ENCODE peak calls at places on chromosomes 5 and 9, in four cellular contexts. V is GM10248, A is glutamatergic neuron, W is AG04450. L is an unnamed sample.

GRCh38 chr9:642014-642413 is 199.5 kb upstream of the DMRT1 start:
- DNase-seq in W (no peak), V (no peak), A (no peak), L (no peak)

GRCh38 chr9:7489018-7489417 is 310.6 kb downstream of the DMAC1 start:
- DNase-seq in A (no peak), W (no peak), V (no peak), L (no peak)

GRCh38 chr5:73693573-73694061 is 67.6 kb downstream of the ARHGEF28 start:
- DNase-seq in W (peak), V (no peak), A (no peak), L (peak)

GRCh38 chr9:27059406-27059805 is 49.6 kb upstream of the TEK start:
- DNase-seq in W (no peak), A (no peak), V (no peak), L (no peak)

GRCh38 chr5:131109540-131110255 is 55.4 kb downstream of the HINT1 start:
- DNase-seq in A (no peak), W (no peak), V (peak), L (peak)

GRCh38 chr5:74412064-74412463 is 228.5 kb downstream of the ENC1 start:
- DNase-seq in A (peak), W (no peak), V (no peak), L (no peak)

GRCh38 chr5:177310757-177311173 is 933 bp downstream of the MXD3 start:
- DNase-seq in W (no peak), A (no peak), V (no peak), L (no peak)

GRCh38 chr5:72427016-72427415 is 80.2 kb downstream of the ZNF366 start:
- DNase-seq in W (no peak), A (no peak), V (no peak), L (no peak)

GRCh38 chr5:160021818-160022446 is 13.0 kb downstream of the TTC1 start:
- DNase-seq in W (peak), V (peak), A (peak), L (peak)

GRCh38 chr5:154970759-154971158 is 29.9 kb downstream of the MRPL22 start:
- DNase-seq in A (no peak), W (no peak), V (no peak), L (no peak)

GRCh38 chr5:149550267-149550582 is 1.0 kb downstream of the CSNK1A1 start:
- DNase-seq in A (no peak), W (no peak), V (no peak), L (no peak)

GRCh38 chr5:25540628-25541027 is 895.9 kb upstream of the CDH10 start:
- DNase-seq in A (no peak), V (no peak), W (no peak), L (no peak)

GRCh38 chr9:116149844-116150243 is 3.7 kb upstream of the PAPPA start:
- DNase-seq in A (peak), V (peak), W (no peak), L (peak)
- TF ChIP-seq CTCF in A (peak), V (peak), W (peak), L (peak)

GRCh38 chr9:82722051-82722450 is 340.9 kb downstream of the RASEF start:
- DNase-seq in V (no peak), A (no peak), W (no peak), L (no peak)
- TF ChIP-seq CTCF in V (no peak), A (no peak), W (no peak), L (no peak)

DNA sequence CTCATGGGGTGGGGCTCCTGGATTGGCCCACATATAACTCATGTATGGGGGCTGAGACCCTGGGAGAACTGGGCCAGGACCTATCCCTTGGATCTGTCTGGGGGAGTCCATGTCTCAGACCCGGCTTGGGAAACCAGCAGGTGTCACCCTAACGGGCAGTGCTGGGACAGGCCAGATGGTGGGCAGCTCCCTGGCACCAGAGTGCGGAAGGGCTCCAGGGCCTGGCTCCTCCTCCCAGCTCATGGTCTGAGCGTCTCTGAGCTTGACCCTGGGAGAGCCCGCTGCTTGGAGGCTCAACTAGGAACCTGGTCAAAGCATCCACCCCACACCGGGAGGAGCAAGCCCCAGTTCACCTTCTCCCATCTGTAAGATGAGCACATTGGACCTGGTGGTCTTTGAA is 15.5 kb upstream of the NCS1 start:
- DNase-seq in V (no peak), A (no peak), W (no peak), L (no peak)
- TF ChIP-seq CTCF in V (no peak), A (no peak), W (no peak), L (no peak)

GRCh38 chr5:168683247-168683926 is 104.2 kb upstream of the PANK3 start:
- DNase-seq in W (no peak), A (no peak), V (no peak), L (no peak)

GRCh38 chr5:168679515-168679920 is 100.3 kb upstream of the PANK3 start:
- DNase-seq in V (peak), A (peak), W (peak), L (peak)

GRCh38 chr5:168681556-168682183 is 102.5 kb upstream of the PANK3 start:
- DNase-seq in W (no peak), A (no peak), V (no peak), L (no peak)

GRCh38 chr5:168683927-168684295 is 104.7 kb upstream of the PANK3 start:
- DNase-seq in W (no peak), V (no peak), A (no peak), L (no peak)

DNA sequence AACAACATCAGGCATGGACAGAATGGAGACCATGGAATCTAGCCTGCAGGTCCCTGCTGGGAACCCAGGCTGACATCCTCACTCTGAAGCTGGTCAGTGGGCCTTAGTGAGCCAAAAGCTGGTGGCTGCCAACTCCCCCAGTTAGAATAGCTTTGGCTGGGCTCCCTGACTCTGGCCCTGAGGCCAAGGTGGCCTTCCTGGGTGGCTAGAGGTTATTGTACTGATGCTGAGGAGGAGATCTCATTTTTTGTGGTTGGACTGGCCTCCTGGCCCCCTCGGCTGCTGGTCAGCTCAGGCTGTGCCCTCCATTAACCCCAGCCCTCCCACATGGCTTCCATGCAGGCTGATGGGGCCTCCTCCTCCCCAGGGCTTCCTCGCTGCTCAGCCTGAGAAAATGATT is 101.2 kb upstream of the PANK3 start:
- DNase-seq in A (no peak), W (no peak), V (no peak), L (no peak)
- TF ChIP-seq CTCF in A (no peak), W (no peak), V (no peak), L (no peak)

GRCh38 chr9:129069128-129069824 is 11.6 kb upstream of the DOLPP1 start:
- DNase-seq in W (no peak), V (peak), A (no peak), L (peak)
- TF ChIP-seq CTCF in W (no peak), V (no peak), A (no peak), L (no peak)

GRCh38 chr5:43115968-43116367 is 4.7 kb upstream of the ZNF131 start:
- DNase-seq in W (no peak), A (no peak), V (no peak), L (no peak)

GRCh38 chr5:43106290-43106638 is 14.4 kb upstream of the ZNF131 start:
- DNase-seq in W (no peak), V (no peak), A (no peak), L (no peak)

GRCh38 chr5:43113546-43113945 is 7.2 kb upstream of the ZNF131 start:
- DNase-seq in A (no peak), V (no peak), W (no peak), L (no peak)

GRCh38 chr5:43105369-43106289 is 15.1 kb upstream of the ZNF131 start:
- DNase-seq in W (peak), V (peak), A (peak), L (peak)

DNA sequence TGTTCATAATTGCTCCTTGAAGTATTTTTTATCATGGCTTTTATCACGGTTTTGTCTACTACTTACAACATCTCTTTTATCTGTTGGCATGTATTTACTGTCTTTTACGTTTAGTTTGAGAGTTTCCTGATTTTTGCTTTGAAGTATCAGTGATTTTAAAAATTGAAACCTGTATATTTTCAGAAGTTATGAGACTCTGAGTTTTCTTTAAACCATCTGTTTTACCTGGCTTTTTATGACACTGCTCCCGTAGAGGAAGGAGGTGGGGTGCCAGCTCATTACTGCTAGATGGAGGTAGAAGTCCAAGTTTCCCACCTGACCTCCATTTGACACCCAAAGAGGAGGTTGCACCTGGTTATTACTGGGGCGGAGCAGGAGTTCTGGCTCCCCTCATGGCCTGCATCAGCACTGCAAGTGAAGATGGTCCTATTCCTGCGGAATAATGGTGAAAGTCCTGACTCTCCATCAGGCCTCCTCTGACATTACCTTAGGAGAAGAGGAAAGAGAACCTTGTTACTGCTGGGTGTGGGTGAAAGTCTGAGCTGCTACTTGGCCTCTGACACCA is 10.0 kb upstream of the ZNF131 start:
- DNase-seq in W (no peak), A (peak), V (no peak), L (no peak)
- TF ChIP-seq CTCF in W (peak), A (peak), V (no peak), L (peak)

GRCh38 chr5:43753069-43753468 is 150.1 kb downstream of the NNT start:
- DNase-seq in V (no peak), W (no peak), A (no peak), L (no peak)
- TF ChIP-seq CTCF in V (no peak), W (no peak), A (no peak), L (peak)

DNA sequence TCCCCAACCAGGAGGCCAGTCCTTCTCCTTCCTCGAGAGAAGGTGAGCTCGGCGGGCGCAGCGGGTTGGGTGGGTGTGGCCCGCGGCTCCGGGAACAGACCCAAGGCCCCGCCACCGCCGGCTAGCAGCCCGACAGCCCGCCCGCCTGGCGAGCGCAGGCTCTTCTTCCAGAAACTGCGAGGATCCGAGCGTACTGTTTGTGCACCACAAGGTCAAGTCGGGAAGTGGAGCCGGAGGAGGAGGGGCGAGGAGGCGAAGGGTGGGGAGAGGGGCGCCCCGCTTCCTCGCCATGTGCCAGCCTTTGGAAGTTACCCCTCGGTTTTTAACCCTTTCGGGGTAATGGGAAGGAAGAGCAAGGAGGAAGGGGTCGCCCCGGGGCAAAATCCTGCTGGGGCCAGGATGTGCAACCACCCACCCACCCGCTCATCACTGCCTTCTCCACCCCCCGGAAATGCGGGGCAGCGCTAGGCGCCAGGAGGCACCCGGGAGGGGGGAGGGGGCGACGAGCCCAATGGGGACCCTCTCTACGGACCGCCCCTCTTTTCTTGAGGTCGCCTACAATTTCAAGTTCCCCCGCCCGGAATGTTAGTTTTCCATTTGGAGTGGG is 1.1 kb upstream of the JADE2 start:
- DNase-seq in W (no peak), V (peak), A (peak), L (peak)
- TF ChIP-seq CTCF in W (no peak), V (no peak), A (no peak), L (no peak)